ENCODE peak calls at places on chromosomes 11 and 22, in eight cellular contexts. A is cardiac muscle cell, C is NCI-H774, Y is HL-60, H is midbrain, Z is NCI-H2227 treated with DMSO at 0.1 percent for 48 hours, O is HTR-8/SVneo, F is neural progenitor cell. E is an unnamed sample.

GRCh38 chr11:64720640-64721358 is 2.2 kb downstream of the NRXN2 start:
- DNase-seq in Y (no peak), F (no peak), A (no peak), C (no peak), Z (no peak), H (no peak), O (no peak), E (peak)

GRCh38 chr11:12130180-12130980 is 20.0 kb downstream of the MICAL2 start:
- DNase-seq in H (no peak), Z (no peak), C (no peak), A (no peak), Y (no peak), O (no peak), F (no peak), E (no peak)

GRCh38 chr11:104073950-104074349 is 37.5 kb downstream of the DDI1 start:
- DNase-seq in F (no peak), O (no peak), C (no peak), H (peak), Y (peak), A (no peak), Z (no peak), E (no peak)

GRCh38 chr11:34570584-34570983 is 50.3 kb upstream of the EHF start:
- DNase-seq in Y (no peak), F (no peak), A (no peak), C (no peak), O (no peak), H (no peak), Z (no peak), E (no peak)

GRCh38 chr11:86291466-86292262 is 10.4 kb upstream of the HIKESHI start:
- DNase-seq in H (peak), C (peak), A (peak), O (peak), F (peak), Y (no peak), Z (no peak), E (peak)

GRCh38 chr11:109001585-109001984 is 336.7 kb downstream of the DDX10 start:
- DNase-seq in Y (no peak), C (no peak), O (no peak), H (no peak), Z (no peak), F (no peak), A (no peak), E (no peak)

GRCh38 chr22:23168381-23169031 is 11.8 kb upstream of the BCR start:
- DNase-seq in O (no peak), Z (no peak), Y (no peak), A (no peak), C (no peak), H (no peak), F (no peak), E (no peak)

GRCh38 chr11:92393218-92393617 is 168.6 kb downstream of the FAT3 start:
- DNase-seq in Y (no peak), C (no peak), F (no peak), H (no peak), A (no peak), O (no peak), Z (no peak), E (no peak)

GRCh38 chr11:82906236-82906635 is 4.7 kb downstream of the DDIAS start:
- DNase-seq in Z (peak), Y (no peak), H (peak), A (peak), O (peak), C (peak), F (peak), E (peak)

GRCh38 chr11:106917973-106918372 is 100.3 kb downstream of the GUCY1A2 start:
- DNase-seq in Z (no peak), C (no peak), Y (peak), H (no peak), F (peak), O (peak), A (peak), E (peak)